ENCODE peak calls at places on chromosomes 13 and 19, in four cellular contexts. One of them, this sample, is unnamed.

GRCh38 chr19:14516048-14516534 is 2.1 kb downstream of the DNAJB1 start:
- DNase-seq in fibroblast of gingiva: no peak
- DNase-seq in amniotic stem cell: no peak
- DNase-seq in OCI-LY7: no peak
- DNase-seq in this sample: no peak

GRCh38 chr13:34967851-34968562 is 25.9 kb downstream of the NBEA start:
- DNase-seq in fibroblast of gingiva: no peak
- DNase-seq in OCI-LY7: no peak
- DNase-seq in amniotic stem cell: no peak
- DNase-seq in this sample: no peak

GRCh38 chr13:113599396-113599795 is 14.8 kb downstream of the TFDP1 start:
- DNase-seq in fibroblast of gingiva: no peak
- DNase-seq in OCI-LY7: no peak
- DNase-seq in amniotic stem cell: no peak
- DNase-seq in this sample: no peak

GRCh38 chr13:90281709-90282108 is 1065.8 kb upstream of the MIR17HG start:
- DNase-seq in fibroblast of gingiva: no peak
- DNase-seq in OCI-LY7: no peak
- DNase-seq in amniotic stem cell: no peak
- DNase-seq in this sample: no peak

GRCh38 chr19:56155124-56155687 is 14.1 kb downstream of the ZNF444 start:
- DNase-seq in OCI-LY7: no peak
- DNase-seq in fibroblast of gingiva: no peak
- DNase-seq in amniotic stem cell: no peak
- DNase-seq in this sample: no peak

GRCh38 chr19:37990362-37990761 is 83.4 kb downstream of the SIPA1L3 start:
- DNase-seq in OCI-LY7: no peak
- DNase-seq in amniotic stem cell: no peak
- DNase-seq in fibroblast of gingiva: no peak
- DNase-seq in this sample: no peak

GRCh38 chr19:53809518-53810186 is 14.5 kb downstream of the NLRP12 start:
- DNase-seq in amniotic stem cell: no peak
- DNase-seq in OCI-LY7: no peak
- DNase-seq in fibroblast of gingiva: no peak
- DNase-seq in this sample: no peak

GRCh38 chr19:15280048-15280725 is 47.9 kb upstream of the EPHX3 start:
- DNase-seq in fibroblast of gingiva: peak
- DNase-seq in amniotic stem cell: no peak
- DNase-seq in OCI-LY7: no peak
- DNase-seq in this sample: no peak

GRCh38 chr13:73772449-73773186 is 361.6 kb downstream of the KLF12 start:
- DNase-seq in OCI-LY7: no peak
- DNase-seq in amniotic stem cell: no peak
- DNase-seq in fibroblast of gingiva: no peak
- DNase-seq in this sample: no peak

GRCh38 chr19:17109962-17110598 is 34.5 kb downstream of the MYO9B start:
- DNase-seq in amniotic stem cell: no peak
- DNase-seq in OCI-LY7: no peak
- DNase-seq in fibroblast of gingiva: no peak
- DNase-seq in this sample: no peak

GRCh38 chr19:42528354-42529247 is at the start of gene CEACAM1:
- DNase-seq in OCI-LY7: peak
- DNase-seq in fibroblast of gingiva: no peak
- DNase-seq in amniotic stem cell: no peak
- DNase-seq in this sample: no peak

GRCh38 chr13:46475586-46475991 is 77.4 kb upstream of the LRCH1 start:
- DNase-seq in fibroblast of gingiva: peak
- DNase-seq in amniotic stem cell: no peak
- DNase-seq in OCI-LY7: no peak
- DNase-seq in this sample: peak

GRCh38 chr13:66689628-66690027 is 540.5 kb downstream of the PCDH9 start:
- DNase-seq in amniotic stem cell: no peak
- DNase-seq in OCI-LY7: peak
- DNase-seq in fibroblast of gingiva: peak
- DNase-seq in this sample: peak

GRCh38 chr13:30780338-30780981 is 45.1 kb downstream of the ALOX5AP start:
- DNase-seq in fibroblast of gingiva: no peak
- DNase-seq in OCI-LY7: no peak
- DNase-seq in amniotic stem cell: no peak
- DNase-seq in this sample: no peak

GRCh38 chr19:35427187-35427586 is 20.9 kb upstream of the FFAR2 start:
- DNase-seq in amniotic stem cell: no peak
- DNase-seq in OCI-LY7: no peak
- DNase-seq in fibroblast of gingiva: no peak
- DNase-seq in this sample: no peak

GRCh38 chr19:16778796-16779411 is 50.3 kb upstream of the SIN3B start:
- DNase-seq in OCI-LY7: peak
- DNase-seq in fibroblast of gingiva: peak
- DNase-seq in amniotic stem cell: peak
- DNase-seq in this sample: peak

GRCh38 chr19:3279306-3279705 is 54.8 kb downstream of the CELF5 start:
- DNase-seq in OCI-LY7: no peak
- DNase-seq in fibroblast of gingiva: no peak
- DNase-seq in amniotic stem cell: no peak
- DNase-seq in this sample: no peak

GRCh38 chr13:49220035-49220855 is at the start of gene MLNR:
- DNase-seq in fibroblast of gingiva: peak
- DNase-seq in OCI-LY7: no peak
- DNase-seq in amniotic stem cell: no peak
- DNase-seq in this sample: peak

GRCh38 chr13:102856603-102857002 is 10.8 kb downstream of the ERCC5 start:
- DNase-seq in fibroblast of gingiva: peak
- DNase-seq in OCI-LY7: no peak
- DNase-seq in amniotic stem cell: no peak
- DNase-seq in this sample: no peak

GRCh38 chr13:28239374-28239773 is 101.0 kb downstream of the PAN3 start:
- DNase-seq in amniotic stem cell: no peak
- DNase-seq in OCI-LY7: no peak
- DNase-seq in fibroblast of gingiva: peak
- DNase-seq in this sample: peak

GRCh38 chr19:39310558-39311311 is 9.9 kb downstream of the LRFN1 start:
- DNase-seq in fibroblast of gingiva: no peak
- DNase-seq in OCI-LY7: no peak
- DNase-seq in amniotic stem cell: no peak
- DNase-seq in this sample: no peak

GRCh38 chr19:7772752-7773291 is 9.8 kb downstream of the CLEC4M start:
- DNase-seq in fibroblast of gingiva: no peak
- DNase-seq in OCI-LY7: no peak
- DNase-seq in amniotic stem cell: no peak
- DNase-seq in this sample: no peak

GRCh38 chr19:49976496-49976895 is 15.5 kb upstream of the SIGLEC11 start:
- DNase-seq in fibroblast of gingiva: no peak
- DNase-seq in amniotic stem cell: no peak
- DNase-seq in OCI-LY7: no peak
- DNase-seq in this sample: no peak

GRCh38 chr19:16628984-16629691 is 1.1 kb upstream of the MED26 start:
- DNase-seq in OCI-LY7: peak
- DNase-seq in amniotic stem cell: no peak
- DNase-seq in fibroblast of gingiva: peak
- DNase-seq in this sample: peak

GRCh38 chr19:11295665-11296245 is at the start of gene TSPAN16:
- DNase-seq in fibroblast of gingiva: no peak
- DNase-seq in OCI-LY7: no peak
- DNase-seq in amniotic stem cell: no peak
- DNase-seq in this sample: no peak

GRCh38 chr19:38004100-38004504 is 97.1 kb downstream of the SIPA1L3 start:
- DNase-seq in amniotic stem cell: no peak
- DNase-seq in OCI-LY7: no peak
- DNase-seq in fibroblast of gingiva: peak
- DNase-seq in this sample: peak

GRCh38 chr19:38676023-38676877 is 28.8 kb downstream of the ACTN4 start:
- DNase-seq in OCI-LY7: peak
- DNase-seq in fibroblast of gingiva: no peak
- DNase-seq in amniotic stem cell: no peak
- DNase-seq in this sample: peak

GRCh38 chr19:47229674-47230121 is 1.3 kb downstream of the BBC3 start:
- DNase-seq in amniotic stem cell: no peak
- DNase-seq in fibroblast of gingiva: peak
- DNase-seq in OCI-LY7: peak
- DNase-seq in this sample: peak

GRCh38 chr13:87355451-87355850 is 315.7 kb upstream of the SLITRK5 start:
- DNase-seq in OCI-LY7: no peak
- DNase-seq in fibroblast of gingiva: no peak
- DNase-seq in amniotic stem cell: no peak
- DNase-seq in this sample: no peak